ENCODE peak calls at places on chromosomes 12 and 14, in five cellular contexts. One of them, this sample, is unnamed.

GRCh38 chr12:116594325-116595038 is 35.3 kb downstream of the MAP1LC3B2 start:
- DNase-seq in HEK293T: no peak
- DNase-seq in HepG2: no peak
- DNase-seq in K562: no peak
- DNase-seq in SK-N-SH: no peak
- DNase-seq in this sample: no peak

GRCh38 chr14:87255046-87255445 is 737.9 kb downstream of the GALC start:
- DNase-seq in HEK293T: no peak
- DNase-seq in HepG2: no peak
- DNase-seq in K562: no peak
- DNase-seq in SK-N-SH: no peak
- DNase-seq in this sample: no peak

GRCh38 chr14:33239465-33239864 is 300.8 kb downstream of the NPAS3 start:
- DNase-seq in HEK293T: no peak
- DNase-seq in HepG2: no peak
- DNase-seq in K562: no peak
- DNase-seq in SK-N-SH: no peak
- DNase-seq in this sample: no peak

GRCh38 chr12:27814851-27815591 is 35.0 kb upstream of the MANSC4 start:
- DNase-seq in HEK293T: no peak
- DNase-seq in HepG2: no peak
- DNase-seq in K562: no peak
- DNase-seq in SK-N-SH: no peak
- DNase-seq in this sample: no peak

GRCh38 chr14:77618381-77618780 is 1.9 kb upstream of the SPTLC2 start:
- DNase-seq in HEK293T: no peak
- DNase-seq in HepG2: no peak
- DNase-seq in K562: no peak
- DNase-seq in SK-N-SH: no peak
- DNase-seq in this sample: no peak

GRCh38 chr12:54026640-54027441 is 1.4 kb upstream of the HOXC6 start:
- DNase-seq in HEK293T: no peak
- DNase-seq in HepG2: no peak
- DNase-seq in K562: no peak
- DNase-seq in SK-N-SH: no peak
- DNase-seq in this sample: no peak

GRCh38 chr14:57150449-57150848 is 118.3 kb downstream of the EXOC5 start:
- DNase-seq in HEK293T: no peak
- DNase-seq in HepG2: no peak
- DNase-seq in K562: no peak
- DNase-seq in SK-N-SH: no peak
- DNase-seq in this sample: no peak

GRCh38 chr12:67647547-67648305 is 819 bp upstream of the DYRK2 start:
- DNase-seq in HEK293T: peak
- DNase-seq in HepG2: peak
- DNase-seq in K562: peak
- DNase-seq in SK-N-SH: peak
- DNase-seq in this sample: no peak

GRCh38 chr12:120539303-120539702 is 5.1 kb downstream of the RNF10 start:
- DNase-seq in HEK293T: no peak
- DNase-seq in HepG2: no peak
- DNase-seq in K562: no peak
- DNase-seq in SK-N-SH: peak
- DNase-seq in this sample: no peak

GRCh38 chr12:62684586-62685295 is 218.1 kb downstream of the MON2 start:
- DNase-seq in HEK293T: no peak
- DNase-seq in HepG2: no peak
- DNase-seq in K562: no peak
- DNase-seq in SK-N-SH: peak
- DNase-seq in this sample: no peak

GRCh38 chr12:81811778-81812125 is 52.6 kb upstream of the PPFIA2 start:
- DNase-seq in HEK293T: no peak
- DNase-seq in HepG2: no peak
- DNase-seq in K562: no peak
- DNase-seq in SK-N-SH: no peak
- DNase-seq in this sample: no peak

GRCh38 chr14:58878740-58879139 is 241.0 kb downstream of the DACT1 start:
- DNase-seq in HEK293T: no peak
- DNase-seq in HepG2: no peak
- DNase-seq in K562: no peak
- DNase-seq in SK-N-SH: no peak
- DNase-seq in this sample: no peak

GRCh38 chr14:50943943-50944646 is at the start of gene PYGL:
- DNase-seq in HEK293T: peak
- DNase-seq in HepG2: peak
- DNase-seq in K562: peak
- DNase-seq in SK-N-SH: peak
- DNase-seq in this sample: no peak

GRCh38 chr12:109949089-109949488 is 47.1 kb downstream of the GIT2 start:
- DNase-seq in HEK293T: no peak
- DNase-seq in HepG2: peak
- DNase-seq in K562: no peak
- DNase-seq in SK-N-SH: no peak
- DNase-seq in this sample: no peak

GRCh38 chr12:118874698-118875548 is 106.4 kb upstream of the SRRM4 start:
- DNase-seq in HEK293T: no peak
- DNase-seq in HepG2: no peak
- DNase-seq in K562: no peak
- DNase-seq in SK-N-SH: no peak
- DNase-seq in this sample: no peak

GRCh38 chr12:92108651-92109050 is 37.0 kb downstream of the BTG1 start:
- DNase-seq in HEK293T: peak
- DNase-seq in HepG2: no peak
- DNase-seq in K562: no peak
- DNase-seq in SK-N-SH: peak
- DNase-seq in this sample: no peak

GRCh38 chr12:111196532-111196931 is 172.4 kb downstream of the PHETA1 start:
- DNase-seq in HEK293T: no peak
- DNase-seq in HepG2: no peak
- DNase-seq in K562: no peak
- DNase-seq in SK-N-SH: no peak
- DNase-seq in this sample: no peak

GRCh38 chr14:26330982-26331381 is 266.9 kb downstream of the NOVA1 start:
- DNase-seq in HEK293T: no peak
- DNase-seq in HepG2: no peak
- DNase-seq in K562: no peak
- DNase-seq in SK-N-SH: no peak
- DNase-seq in this sample: no peak

GRCh38 chr12:129467749-129468148 is 436.1 kb downstream of the TMEM132D start:
- DNase-seq in HEK293T: no peak
- DNase-seq in HepG2: no peak
- DNase-seq in K562: no peak
- DNase-seq in SK-N-SH: no peak
- DNase-seq in this sample: no peak

GRCh38 chr14:95085321-95085720 is 72.0 kb downstream of the DICER1 start:
- DNase-seq in HEK293T: no peak
- DNase-seq in HepG2: no peak
- DNase-seq in K562: no peak
- DNase-seq in SK-N-SH: no peak
- DNase-seq in this sample: no peak

GRCh38 chr14:104393199-104393897 is 186.2 kb upstream of the C14orf180 start:
- DNase-seq in HEK293T: no peak
- DNase-seq in HepG2: no peak
- DNase-seq in K562: no peak
- DNase-seq in SK-N-SH: peak
- DNase-seq in this sample: no peak

GRCh38 chr14:34723867-34724266 is 9.5 kb upstream of the CFL2 start:
- DNase-seq in HEK293T: no peak
- DNase-seq in HepG2: no peak
- DNase-seq in K562: no peak
- DNase-seq in SK-N-SH: no peak
- DNase-seq in this sample: no peak

GRCh38 chr12:1444142-1444516 is 150.3 kb downstream of the FBXL14 start:
- DNase-seq in HEK293T: no peak
- DNase-seq in HepG2: no peak
- DNase-seq in K562: no peak
- DNase-seq in SK-N-SH: no peak
- DNase-seq in this sample: no peak

GRCh38 chr12:14399871-14400270 is 34.4 kb downstream of the ATF7IP start:
- DNase-seq in HEK293T: no peak
- DNase-seq in HepG2: no peak
- DNase-seq in K562: no peak
- DNase-seq in SK-N-SH: no peak
- DNase-seq in this sample: no peak

GRCh38 chr12:105459760-105460325 is 129.4 kb downstream of the C12orf75 start:
- DNase-seq in HEK293T: no peak
- DNase-seq in HepG2: no peak
- DNase-seq in K562: no peak
- DNase-seq in SK-N-SH: no peak
- DNase-seq in this sample: no peak

GRCh38 chr12:114986178-114986714 is 302.3 kb upstream of the TBX3 start:
- DNase-seq in HEK293T: no peak
- DNase-seq in HepG2: no peak
- DNase-seq in K562: no peak
- DNase-seq in SK-N-SH: no peak
- DNase-seq in this sample: no peak

GRCh38 chr12:31768046-31768445 is 39.2 kb upstream of the AMN1 start:
- DNase-seq in HEK293T: no peak
- DNase-seq in HepG2: no peak
- DNase-seq in K562: no peak
- DNase-seq in SK-N-SH: no peak
- DNase-seq in this sample: no peak

GRCh38 chr12:31518680-31519227 is 72.2 kb downstream of the DENND5B start:
- DNase-seq in HEK293T: no peak
- DNase-seq in HepG2: peak
- DNase-seq in K562: no peak
- DNase-seq in SK-N-SH: peak
- DNase-seq in this sample: no peak

GRCh38 chr12:52010152-52010622 is 3.4 kb downstream of the TAMALIN start:
- DNase-seq in HEK293T: peak
- DNase-seq in HepG2: peak
- DNase-seq in K562: peak
- DNase-seq in SK-N-SH: peak
- DNase-seq in this sample: no peak

GRCh38 chr12:65822732-65823480 is 1.4 kb upstream of the HMGA2 start:
- DNase-seq in HEK293T: peak
- DNase-seq in HepG2: peak
- DNase-seq in K562: no peak
- DNase-seq in SK-N-SH: peak
- DNase-seq in this sample: no peak

GRCh38 chr12:13950502-13950901 is 30.9 kb downstream of the GRIN2B start:
- DNase-seq in HEK293T: no peak
- DNase-seq in HepG2: peak
- DNase-seq in K562: no peak
- DNase-seq in SK-N-SH: no peak
- DNase-seq in this sample: no peak

GRCh38 chr12:94141004-94141764 is 7.2 kb upstream of the PLXNC1 start:
- DNase-seq in HEK293T: no peak
- DNase-seq in HepG2: no peak
- DNase-seq in K562: no peak
- DNase-seq in SK-N-SH: no peak
- DNase-seq in this sample: no peak

GRCh38 chr12:94141892-94142291 is 6.5 kb upstream of the PLXNC1 start:
- DNase-seq in HEK293T: no peak
- DNase-seq in HepG2: no peak
- DNase-seq in K562: no peak
- DNase-seq in SK-N-SH: no peak
- DNase-seq in this sample: no peak

GRCh38 chr12:94140556-94140955 is 7.8 kb upstream of the PLXNC1 start:
- DNase-seq in HEK293T: no peak
- DNase-seq in HepG2: peak
- DNase-seq in K562: peak
- DNase-seq in SK-N-SH: peak
- DNase-seq in this sample: no peak

GRCh38 chr12:94143444-94143843 is 4.9 kb upstream of the PLXNC1 start:
- DNase-seq in HEK293T: no peak
- DNase-seq in HepG2: no peak
- DNase-seq in K562: no peak
- DNase-seq in SK-N-SH: no peak
- DNase-seq in this sample: no peak

GRCh38 chr12:94139816-94140215 is 8.6 kb upstream of the PLXNC1 start:
- DNase-seq in HEK293T: no peak
- DNase-seq in HepG2: no peak
- DNase-seq in K562: no peak
- DNase-seq in SK-N-SH: no peak
- DNase-seq in this sample: no peak
- TF ChIP-seq FOXM1 in HEK293T: no peak
- TF ChIP-seq FOXM1 in HepG2: no peak
- TF ChIP-seq FOXM1 in K562: no peak
- TF ChIP-seq FOXM1 in SK-N-SH: no peak
- TF ChIP-seq FOXM1 in this sample: no peak

GRCh38 chr12:101967506-101967905 is 90.1 kb downstream of the DRAM1 start:
- DNase-seq in HEK293T: no peak
- DNase-seq in HepG2: no peak
- DNase-seq in K562: no peak
- DNase-seq in SK-N-SH: no peak
- DNase-seq in this sample: peak
- TF ChIP-seq FOXM1 in HEK293T: no peak
- TF ChIP-seq FOXM1 in HepG2: no peak
- TF ChIP-seq FOXM1 in K562: no peak
- TF ChIP-seq FOXM1 in SK-N-SH: no peak
- TF ChIP-seq FOXM1 in this sample: no peak

GRCh38 chr14:55146425-55146824 is 17.4 kb downstream of the LGALS3 start:
- DNase-seq in HEK293T: no peak
- DNase-seq in HepG2: no peak
- DNase-seq in K562: no peak
- DNase-seq in SK-N-SH: no peak
- DNase-seq in this sample: no peak

GRCh38 chr14:55152052-55152753 is 23.2 kb downstream of the LGALS3 start:
- DNase-seq in HEK293T: no peak
- DNase-seq in HepG2: no peak
- DNase-seq in K562: no peak
- DNase-seq in SK-N-SH: no peak
- DNase-seq in this sample: no peak

GRCh38 chr14:55157080-55157479 is 28.0 kb downstream of the LGALS3 start:
- DNase-seq in HEK293T: no peak
- DNase-seq in HepG2: no peak
- DNase-seq in K562: no peak
- DNase-seq in SK-N-SH: no peak
- DNase-seq in this sample: no peak

GRCh38 chr14:55153951-55154350 is 24.9 kb downstream of the LGALS3 start:
- DNase-seq in HEK293T: no peak
- DNase-seq in HepG2: no peak
- DNase-seq in K562: no peak
- DNase-seq in SK-N-SH: no peak
- DNase-seq in this sample: no peak

GRCh38 chr14:55151601-55152000 is 22.5 kb downstream of the LGALS3 start:
- DNase-seq in HEK293T: no peak
- DNase-seq in HepG2: no peak
- DNase-seq in K562: no peak
- DNase-seq in SK-N-SH: no peak
- DNase-seq in this sample: no peak
- TF ChIP-seq FOXM1 in HEK293T: no peak
- TF ChIP-seq FOXM1 in HepG2: no peak
- TF ChIP-seq FOXM1 in K562: no peak
- TF ChIP-seq FOXM1 in SK-N-SH: no peak
- TF ChIP-seq FOXM1 in this sample: no peak

GRCh38 chr14:73567951-73568885 is 795 bp upstream of the ACOT2 start:
- DNase-seq in HEK293T: no peak
- DNase-seq in HepG2: peak
- DNase-seq in K562: peak
- DNase-seq in SK-N-SH: no peak
- DNase-seq in this sample: no peak
- TF ChIP-seq FOXM1 in HEK293T: no peak
- TF ChIP-seq FOXM1 in HepG2: no peak
- TF ChIP-seq FOXM1 in K562: no peak
- TF ChIP-seq FOXM1 in SK-N-SH: no peak
- TF ChIP-seq FOXM1 in this sample: no peak

This sample was measured in GM12878.